ENCODE peak calls at places on chromosomes 16 and 17, in ten cellular contexts. A, E, L, K, N, T, B, X, V and D are unnamed samples.

GRCh38 chr16:13852827-13853226 is 67.1 kb upstream of the ERCC4 start:
- DNase-seq in A (no peak), E (no peak), L (no peak), K (no peak), N (no peak), T (no peak), B (no peak), X (no peak), V (no peak), D (no peak)

GRCh38 chr16:782766-783403 is 5.3 kb downstream of the RPUSD1 start:
- DNase-seq in A (no peak), E (no peak), L (no peak), K (peak), N (no peak), T (no peak), B (no peak), X (no peak), V (no peak), D (no peak)

GRCh38 chr16:85650864-85651811 is 37.6 kb downstream of the GINS2 start:
- DNase-seq in A (no peak), E (no peak), L (no peak), K (peak), N (no peak), T (peak), B (no peak), X (no peak), V (no peak), D (no peak)

GRCh38 chr16:70476272-70477020 is 22.1 kb downstream of the FCSK start:
- DNase-seq in A (no peak), E (no peak), L (no peak), K (peak), N (no peak), T (no peak), B (no peak), X (no peak), V (no peak), D (no peak)

GRCh38 chr17:30824002-30824355 is 513 bp downstream of the CRLF3 start:
- DNase-seq in A (no peak), E (peak), L (no peak), K (peak), N (peak), T (no peak), B (no peak), X (no peak), V (peak), D (no peak)

GRCh38 chr17:72760368-72760767 is 332.1 kb downstream of the SLC39A11 start:
- DNase-seq in A (no peak), E (no peak), L (no peak), K (no peak), N (no peak), T (no peak), B (no peak), X (no peak), V (no peak), D (no peak)

GRCh38 chr17:80187090-80187489 is 17.3 kb downstream of the CARD14 start:
- DNase-seq in A (no peak), E (no peak), L (no peak), K (no peak), N (no peak), T (no peak), B (no peak), X (no peak), V (no peak), D (no peak)

GRCh38 chr16:78307824-78308528 is 208.5 kb downstream of the WWOX start:
- DNase-seq in A (no peak), E (no peak), L (no peak), K (no peak), N (no peak), T (no peak), B (no peak), X (no peak), V (no peak), D (no peak)

GRCh38 chr17:31310260-31310659 is 3.6 kb downstream of the EVI2B start:
- DNase-seq in A (no peak), E (no peak), L (no peak), K (no peak), N (no peak), T (no peak), B (no peak), X (no peak), V (no peak), D (no peak)

GRCh38 chr17:45702666-45703266 is 81.4 kb upstream of the CRHR1 start:
- DNase-seq in A (no peak), E (no peak), L (no peak), K (no peak), N (peak), T (no peak), B (no peak), X (no peak), V (no peak), D (no peak)

GRCh38 chr16:89453662-89454321 is 36.6 kb downstream of the ANKRD11 start:
- DNase-seq in A (no peak), E (no peak), L (no peak), K (no peak), N (peak), T (peak), B (peak), X (no peak), V (no peak), D (peak)

GRCh38 chr16:17970816-17971291 is 365.7 kb downstream of the NPIPA8 start:
- DNase-seq in A (no peak), E (no peak), L (no peak), K (no peak), N (no peak), T (no peak), B (no peak), X (no peak), V (no peak), D (no peak)

GRCh38 chr17:32564325-32564724 is 77.5 kb downstream of the CDK5R1 start:
- DNase-seq in A (no peak), E (no peak), L (no peak), K (no peak), N (no peak), T (no peak), B (no peak), X (no peak), V (no peak), D (no peak)

GRCh38 chr16:68514511-68514910 is 24.6 kb upstream of the ZFP90 start:
- DNase-seq in A (no peak), E (peak), L (no peak), K (no peak), N (no peak), T (no peak), B (no peak), X (no peak), V (no peak), D (no peak)

GRCh38 chr16:84737658-84738057 is 37.9 kb downstream of the USP10 start:
- DNase-seq in A (no peak), E (no peak), L (no peak), K (no peak), N (no peak), T (no peak), B (peak), X (no peak), V (no peak), D (no peak)

GRCh38 chr16:85514295-85514600 is 98.9 kb upstream of the GSE1 start:
- DNase-seq in A (no peak), E (no peak), L (no peak), K (no peak), N (peak), T (peak), B (peak), X (no peak), V (no peak), D (no peak)

GRCh38 chr17:67765623-67766022 is 47.9 kb downstream of the NOL11 start:
- DNase-seq in A (no peak), E (no peak), L (no peak), K (no peak), N (no peak), T (no peak), B (no peak), X (no peak), V (no peak), D (no peak)

GRCh38 chr17:50358177-50358576 is 12.3 kb downstream of the XYLT2 start:
- DNase-seq in A (no peak), E (no peak), L (no peak), K (no peak), N (no peak), T (no peak), B (no peak), X (no peak), V (no peak), D (no peak)

GRCh38 chr17:51668963-51669246 is 408.6 kb downstream of the UTP18 start:
- DNase-seq in A (no peak), E (no peak), L (no peak), K (no peak), N (no peak), T (no peak), B (no peak), X (no peak), V (no peak), D (no peak)

GRCh38 chr16:48961546-48961945 is 320.1 kb downstream of the CBLN1 start:
- DNase-seq in A (no peak), E (no peak), L (no peak), K (no peak), N (no peak), T (no peak), B (no peak), X (no peak), V (no peak), D (no peak)

GRCh38 chr17:12342161-12342560 is 321.5 kb downstream of the MAP2K4 start:
- DNase-seq in A (no peak), E (no peak), L (no peak), K (no peak), N (no peak), T (no peak), B (no peak), X (no peak), V (no peak), D (no peak)

GRCh38 chr17:5446786-5447185 is 7.8 kb upstream of the C1QBP start:
- DNase-seq in A (no peak), E (no peak), L (no peak), K (no peak), N (no peak), T (no peak), B (no peak), X (no peak), V (no peak), D (no peak)

GRCh38 chr17:78933959-78934568 is 8.9 kb upstream of the TIMP2 start:
- DNase-seq in A (no peak), E (peak), L (peak), K (peak), N (no peak), T (peak), B (peak), X (peak), V (no peak), D (peak)

GRCh38 chr16:75860654-75861053 is 134.4 kb upstream of the CPHXL start:
- DNase-seq in A (no peak), E (peak), L (no peak), K (peak), N (no peak), T (no peak), B (no peak), X (no peak), V (no peak), D (no peak)

GRCh38 chr16:84535408-84535807 is 30.9 kb upstream of the MEAK7 start:
- DNase-seq in A (no peak), E (peak), L (no peak), K (no peak), N (no peak), T (no peak), B (no peak), X (no peak), V (no peak), D (no peak)

GRCh38 chr17:49352587-49353154 is 9.4 kb downstream of the ZNF652 start:
- DNase-seq in A (no peak), E (no peak), L (no peak), K (no peak), N (no peak), T (no peak), B (no peak), X (no peak), V (no peak), D (no peak)

GRCh38 chr17:74454197-74455024 is 12.0 kb upstream of the CD300A start:
- DNase-seq in A (peak), E (peak), L (no peak), K (peak), N (no peak), T (no peak), B (peak), X (peak), V (peak), D (peak)

GRCh38 chr17:50638572-50638850 is 3.8 kb downstream of the ABCC3 start:
- DNase-seq in A (no peak), E (no peak), L (no peak), K (no peak), N (no peak), T (no peak), B (no peak), X (no peak), V (no peak), D (no peak)

GRCh38 chr17:6580628-6581027 is 24.3 kb upstream of the PITPNM3 start:
- DNase-seq in A (no peak), E (no peak), L (no peak), K (no peak), N (no peak), T (no peak), B (no peak), X (no peak), V (no peak), D (no peak)

GRCh38 chr16:17364319-17365210 is 106.2 kb downstream of the XYLT1 start:
- DNase-seq in A (no peak), E (no peak), L (no peak), K (no peak), N (no peak), T (no peak), B (no peak), X (no peak), V (no peak), D (no peak)

GRCh38 chr16:9033125-9033830 is 58.2 kb upstream of the HAPSTR1 start:
- DNase-seq in A (no peak), E (no peak), L (no peak), K (peak), N (no peak), T (no peak), B (no peak), X (no peak), V (no peak), D (no peak)

GRCh38 chr16:89319883-89320716 is 102.6 kb downstream of the ZNF778 start:
- DNase-seq in A (no peak), E (peak), L (no peak), K (peak), N (no peak), T (peak), B (peak), X (no peak), V (no peak), D (no peak)

GRCh38 chr16:30527635-30528178 is 1.3 kb upstream of the ZNF768 start:
- DNase-seq in A (no peak), E (peak), L (no peak), K (no peak), N (no peak), T (no peak), B (peak), X (no peak), V (no peak), D (peak)

GRCh38 chr17:79811036-79811887 is 14.4 kb upstream of the CBX8 start:
- DNase-seq in A (no peak), E (no peak), L (no peak), K (peak), N (peak), T (no peak), B (no peak), X (no peak), V (no peak), D (no peak)

GRCh38 chr17:47694018-47694817 is at the start of gene TBKBP1:
- DNase-seq in A (peak), E (peak), L (no peak), K (peak), N (peak), T (peak), B (peak), X (peak), V (no peak), D (no peak)

GRCh38 chr17:55710829-55711496 is 11.7 kb downstream of the TMEM100 start:
- DNase-seq in A (no peak), E (no peak), L (no peak), K (no peak), N (no peak), T (no peak), B (no peak), X (no peak), V (no peak), D (no peak)

GRCh38 chr16:73113326-73113720 is 65.4 kb upstream of the ZFHX3 start:
- DNase-seq in A (no peak), E (no peak), L (no peak), K (no peak), N (no peak), T (no peak), B (no peak), X (no peak), V (no peak), D (peak)

GRCh38 chr16:9090101-9090959 is 1.1 kb upstream of the HAPSTR1 start:
- DNase-seq in A (peak), E (peak), L (no peak), K (peak), N (peak), T (peak), B (peak), X (peak), V (peak), D (peak)

DNA sequence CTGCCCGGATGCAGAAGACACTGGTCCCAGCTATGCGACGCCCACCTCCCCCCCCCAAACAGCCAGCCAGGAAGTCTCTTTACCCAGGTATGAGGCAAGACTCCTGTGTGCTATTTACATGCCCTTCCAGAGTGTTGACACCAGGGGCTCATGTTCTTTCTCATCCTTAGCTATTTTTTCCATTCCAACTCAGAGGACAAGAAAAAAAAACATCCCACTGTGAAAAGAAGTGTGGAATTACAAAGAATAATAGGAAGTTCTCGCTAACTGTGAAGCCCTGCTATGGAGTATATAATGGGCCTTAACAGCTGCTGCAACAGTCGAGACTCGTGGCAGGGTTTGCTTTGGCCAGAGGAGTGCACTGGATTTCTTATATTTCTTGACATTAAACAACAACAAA is 584.9 kb downstream of the CDH13 start:
- DNase-seq in A (no peak), E (no peak), L (no peak), K (no peak), N (no peak), T (no peak), B (no peak), X (no peak), V (no peak), D (no peak)
- TF ChIP-seq CTCF in A (no peak), E (no peak), L (no peak), K (no peak), N (no peak), T (no peak), B (no peak), X (no peak), V (no peak), D (no peak)

GRCh38 chr17:7922499-7923289 is 6.6 kb upstream of the RNF227 start:
- DNase-seq in A (peak), E (peak), L (peak), K (peak), N (peak), T (peak), B (peak), X (peak), V (peak), D (peak)
- TF ChIP-seq CTCF in A (no peak), E (no peak), L (no peak), K (peak), N (no peak), T (no peak), B (no peak), X (no peak), V (no peak), D (no peak)

GRCh38 chr17:41679740-41680425 is 8.8 kb upstream of the EIF1 start:
- DNase-seq in A (no peak), E (no peak), L (no peak), K (no peak), N (no peak), T (no peak), B (no peak), X (no peak), V (no peak), D (no peak)
- TF ChIP-seq CTCF in A (no peak), E (no peak), L (no peak), K (no peak), N (no peak), T (no peak), B (no peak), X (no peak), V (no peak), D (no peak)

GRCh38 chr16:88061346-88062110 is 110.3 kb downstream of the BANP start:
- DNase-seq in A (no peak), E (peak), L (no peak), K (no peak), N (no peak), T (no peak), B (no peak), X (no peak), V (no peak), D (no peak)

GRCh38 chr16:88064889-88065746 is 113.9 kb downstream of the BANP start:
- DNase-seq in A (no peak), E (peak), L (no peak), K (no peak), N (no peak), T (peak), B (no peak), X (no peak), V (no peak), D (peak)

GRCh38 chr16:88064011-88064888 is 113.0 kb downstream of the BANP start:
- DNase-seq in A (no peak), E (peak), L (no peak), K (no peak), N (no peak), T (peak), B (peak), X (no peak), V (no peak), D (no peak)

GRCh38 chr16:88062341-88062861 is 111.2 kb downstream of the BANP start:
- DNase-seq in A (no peak), E (peak), L (no peak), K (no peak), N (no peak), T (peak), B (peak), X (no peak), V (no peak), D (no peak)

DNA sequence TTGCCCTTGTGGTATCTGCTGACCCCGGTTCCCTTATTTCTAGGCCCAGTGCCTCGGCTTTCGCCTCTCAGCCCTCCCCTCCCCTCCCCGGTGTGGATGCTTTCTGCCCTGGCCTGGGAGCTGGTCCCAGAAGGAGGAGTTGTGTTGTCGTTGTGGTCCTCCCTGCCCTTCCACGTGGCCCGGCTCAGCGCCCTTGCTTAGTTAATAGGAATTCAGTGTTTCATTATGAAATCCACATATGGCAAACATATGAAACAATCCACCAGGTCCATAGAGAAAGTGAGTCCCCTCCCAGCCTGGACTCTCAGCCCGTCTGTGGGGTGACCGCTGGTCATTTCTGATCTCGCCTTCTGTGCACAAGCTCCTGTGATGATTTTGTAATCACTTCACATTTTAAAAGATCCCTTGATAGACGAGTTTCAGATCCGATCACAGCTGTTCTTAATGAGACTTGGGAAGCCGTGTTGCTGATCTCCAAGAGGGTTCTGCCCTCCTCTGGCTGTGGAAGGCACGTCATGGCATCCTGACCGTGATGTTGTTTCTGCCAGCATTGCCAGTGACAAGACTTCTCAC is 112.1 kb downstream of the BANP start:
- DNase-seq in A (no peak), E (peak), L (no peak), K (no peak), N (no peak), T (no peak), B (no peak), X (no peak), V (no peak), D (no peak)
- TF ChIP-seq CTCF in A (no peak), E (no peak), L (no peak), K (peak), N (no peak), T (peak), B (no peak), X (peak), V (no peak), D (no peak)

GRCh38 chr17:16327018-16327417 is 26.3 kb downstream of the CENPV start:
- DNase-seq in A (no peak), E (no peak), L (no peak), K (no peak), N (no peak), T (no peak), B (no peak), X (no peak), V (no peak), D (no peak)

GRCh38 chr17:16325964-16326363 is 27.3 kb downstream of the CENPV start:
- DNase-seq in A (no peak), E (no peak), L (no peak), K (no peak), N (no peak), T (no peak), B (no peak), X (no peak), V (no peak), D (no peak)

DNA sequence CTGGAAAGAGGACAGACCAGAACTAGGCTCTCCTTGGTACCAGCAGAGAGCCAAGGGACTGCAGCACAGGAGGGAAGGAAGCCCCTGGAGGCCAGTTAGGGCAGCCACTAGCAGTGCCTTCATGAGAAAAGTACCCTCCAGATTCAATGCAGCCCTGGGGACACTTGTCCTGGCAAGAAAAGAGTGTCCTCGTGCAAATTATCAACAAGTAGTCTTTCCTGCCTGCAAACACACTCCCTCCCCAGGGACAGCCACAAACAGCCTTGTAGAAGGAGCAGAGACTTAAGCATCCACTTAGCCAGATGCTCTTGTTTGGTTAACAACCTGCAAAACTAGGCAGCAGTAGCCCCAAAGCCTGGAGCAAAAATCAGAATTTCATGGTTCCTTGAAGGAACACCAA is 24.3 kb downstream of the CENPV start:
- DNase-seq in A (no peak), E (no peak), L (no peak), K (no peak), N (no peak), T (no peak), B (no peak), X (no peak), V (no peak), D (no peak)
- TF ChIP-seq CTCF in A (no peak), E (no peak), L (no peak), K (peak), N (no peak), T (no peak), B (no peak), X (peak), V (no peak), D (no peak)